ENCODE peak calls at places on chromosomes 13 and 19, in ten cellular contexts. X is HT1080; U is T-helper 2 cell; L is activated T-cell treated with anti-CD3 and anti-CD28 coated beads, Interleukin-2, amount 50 U/mL, for 72 hours; B is NCI-H2227 treated with DMSO at 0.1 percent for 48 hours; E is posterior cingulate gyrus; Q is AG08395; P is occipital lobe; R is PC-3; M is Caco-2. F is an unnamed sample.

GRCh38 chr19:52099497-52100138 is 4.1 kb upstream of the ZNF841 start:
- DNase-seq in Q (no peak), L (no peak), P (no peak), X (peak), U (no peak), M (no peak), R (peak), E (no peak), B (no peak), F (peak)

GRCh38 chr19:1161716-1162115 is 12.4 kb downstream of the SBNO2 start:
- DNase-seq in M (no peak), Q (peak), B (no peak), R (no peak), X (no peak), P (no peak), U (no peak), E (no peak), L (no peak), F (no peak)

GRCh38 chr19:52889931-52890330 is 7.5 kb downstream of the ZNF320 start:
- DNase-seq in U (no peak), B (no peak), Q (no peak), R (no peak), E (no peak), L (no peak), X (no peak), M (peak), P (no peak), F (no peak)

GRCh38 chr19:49801966-49802661 is 11.0 kb downstream of the FUZ start:
- DNase-seq in Q (peak), E (peak), R (no peak), X (no peak), M (peak), B (peak), P (peak), L (no peak), U (no peak), F (peak)

GRCh38 chr19:2627855-2628254 is 74.6 kb downstream of the GNG7 start:
- DNase-seq in E (no peak), X (peak), Q (no peak), M (no peak), U (no peak), P (no peak), B (no peak), L (no peak), R (peak), F (peak)

GRCh38 chr13:87084192-87084591 is 587.0 kb upstream of the SLITRK5 start:
- DNase-seq in Q (no peak), R (no peak), U (no peak), X (no peak), B (no peak), M (no peak), P (no peak), E (no peak), L (no peak), F (no peak)

GRCh38 chr19:46081928-46082727 is 41.3 kb upstream of the IGFL4 start:
- DNase-seq in L (peak), R (peak), U (peak), P (no peak), Q (peak), M (peak), E (no peak), B (peak), X (peak), F (peak)

GRCh38 chr19:33348301-33349010 is 25.1 kb upstream of the CEBPG start:
- DNase-seq in U (no peak), M (no peak), L (no peak), Q (peak), X (no peak), P (no peak), B (no peak), R (no peak), E (no peak), F (peak)

GRCh38 chr19:58196911-58197616 is 14.2 kb downstream of the ZNF274 start:
- DNase-seq in R (peak), M (peak), X (peak), E (no peak), L (no peak), U (peak), Q (no peak), P (no peak), B (peak), F (peak)

GRCh38 chr13:74289861-74290260 is 155.7 kb upstream of the KLF12 start:
- DNase-seq in E (no peak), B (no peak), L (no peak), R (no peak), U (no peak), M (no peak), X (no peak), Q (no peak), P (no peak), F (no peak)

GRCh38 chr19:1267441-1268391 is 1.4 kb upstream of the CIRBP start:
- DNase-seq in L (no peak), M (no peak), E (no peak), P (no peak), B (peak), R (no peak), U (no peak), Q (no peak), X (no peak), F (peak)

GRCh38 chr19:963401-964022 is 20.6 kb upstream of the WDR18 start:
- DNase-seq in X (no peak), E (no peak), R (no peak), Q (no peak), B (no peak), M (no peak), P (no peak), L (no peak), U (no peak), F (no peak)

GRCh38 chr19:7349961-7350711 is 1.4 kb downstream of the ARHGEF18 start:
- DNase-seq in M (no peak), X (no peak), R (no peak), E (no peak), B (no peak), Q (no peak), L (peak), U (peak), P (no peak), F (no peak)